ENCODE peak calls at places on chromosomes 3 and 15, in four cellular contexts. One of them, this sample, is unnamed. For H3K9me3, the result is how much of the 10 kb centered on the place peaks cover.

GRCh38 chr15:98794754-98795153 is 146.4 kb downstream of the IGF1R start:
- DNase-seq in stomach: no peak
- DNase-seq in transverse colon: no peak
- DNase-seq in ovary: peak
- DNase-seq in this sample: no peak

GRCh38 chr3:127792664-127793292 is 29.5 kb downstream of the MGLL start:
- DNase-seq in stomach: peak
- DNase-seq in transverse colon: peak
- DNase-seq in ovary: peak
- DNase-seq in this sample: no peak

GRCh38 chr15:92430067-92430435 is 36.4 kb downstream of the ST8SIA2 start:
- DNase-seq in stomach: no peak
- DNase-seq in transverse colon: no peak
- DNase-seq in ovary: no peak
- DNase-seq in this sample: no peak

GRCh38 chr15:80242132-80242769 is 9.8 kb downstream of the CTXND1 start:
- DNase-seq in stomach: no peak
- DNase-seq in transverse colon: peak
- DNase-seq in ovary: no peak
- DNase-seq in this sample: peak

GRCh38 chr15:88627463-88627862 is 6.3 kb downstream of the AEN start:
- DNase-seq in stomach: no peak
- DNase-seq in transverse colon: peak
- DNase-seq in ovary: no peak
- DNase-seq in this sample: no peak

GRCh38 chr3:23256741-23257435 is 53.8 kb downstream of the UBE2E2 start:
- DNase-seq in stomach: no peak
- DNase-seq in transverse colon: no peak
- DNase-seq in ovary: no peak
- DNase-seq in this sample: no peak

GRCh38 chr15:93235926-93236781 is 147.1 kb upstream of the RGMA start:
- DNase-seq in stomach: peak
- DNase-seq in transverse colon: peak
- DNase-seq in ovary: no peak
- DNase-seq in this sample: peak

GRCh38 chr3:134039161-134039862 is 9.6 kb upstream of the SLCO2A1 start:
- DNase-seq in stomach: peak
- DNase-seq in transverse colon: peak
- DNase-seq in ovary: no peak
- DNase-seq in this sample: peak

GRCh38 chr3:64318001-64318400 is 92.7 kb upstream of the PRICKLE2 start:
- DNase-seq in stomach: no peak
- DNase-seq in transverse colon: no peak
- DNase-seq in ovary: no peak
- DNase-seq in this sample: peak

GRCh38 chr15:94105760-94106159 is 125.6 kb upstream of the MCTP2 start:
- DNase-seq in stomach: no peak
- DNase-seq in transverse colon: no peak
- DNase-seq in ovary: no peak
- DNase-seq in this sample: peak

GRCh38 chr15:85533949-85534543 is 153.6 kb downstream of the AKAP13 start:
- DNase-seq in stomach: no peak
- DNase-seq in transverse colon: peak
- DNase-seq in ovary: no peak
- DNase-seq in this sample: no peak

GRCh38 chr15:68373028-68373427 is 58.9 kb downstream of the ITGA11 start:
- DNase-seq in stomach: no peak
- DNase-seq in transverse colon: no peak
- DNase-seq in ovary: no peak
- DNase-seq in this sample: no peak

GRCh38 chr3:187044871-187045552 is 94.3 kb downstream of the RPL39L start:
- DNase-seq in stomach: peak
- DNase-seq in transverse colon: peak
- DNase-seq in ovary: no peak
- DNase-seq in this sample: no peak

GRCh38 chr3:124453221-124453620 is 277.0 kb upstream of the UMPS start:
- DNase-seq in stomach: no peak
- DNase-seq in transverse colon: no peak
- DNase-seq in ovary: no peak
- DNase-seq in this sample: no peak

GRCh38 chr15:23548071-23548470 is 17.4 kb upstream of the MKRN3 start:
- DNase-seq in stomach: no peak
- DNase-seq in transverse colon: no peak
- DNase-seq in ovary: no peak
- DNase-seq in this sample: no peak

GRCh38 chr15:81506936-81507335 is 132.9 kb upstream of the TMC3 start:
- DNase-seq in stomach: no peak
- DNase-seq in transverse colon: no peak
- DNase-seq in ovary: no peak
- DNase-seq in this sample: no peak

GRCh38 chr3:159170436-159171003 is 368.7 kb downstream of the MFSD1 start:
- DNase-seq in stomach: no peak
- DNase-seq in transverse colon: no peak
- DNase-seq in ovary: no peak
- DNase-seq in this sample: no peak

GRCh38 chr15:93880358-93880757 is 351.0 kb upstream of the MCTP2 start:
- DNase-seq in stomach: no peak
- DNase-seq in transverse colon: no peak
- DNase-seq in ovary: no peak
- DNase-seq in this sample: no peak

GRCh38 chr3:127182848-127183714 is 9.8 kb upstream of the PRR23E start:
- DNase-seq in stomach: no peak
- DNase-seq in transverse colon: no peak
- DNase-seq in ovary: no peak
- DNase-seq in this sample: no peak

GRCh38 chr3:151003024-151003771 is 30.7 kb upstream of the CLRN1 start:
- DNase-seq in stomach: no peak
- DNase-seq in transverse colon: no peak
- DNase-seq in ovary: no peak
- DNase-seq in this sample: peak

GRCh38 chr3:17478673-17479072 is 263.8 kb downstream of the TBC1D5 start:
- DNase-seq in stomach: no peak
- DNase-seq in transverse colon: no peak
- DNase-seq in ovary: no peak
- DNase-seq in this sample: no peak

GRCh38 chr3:16300282-16300681 is 35.3 kb downstream of the OXNAD1 start:
- DNase-seq in stomach: no peak
- DNase-seq in transverse colon: no peak
- DNase-seq in ovary: no peak
- DNase-seq in this sample: no peak

GRCh38 chr3:99242271-99242670 is 340.8 kb upstream of the DCBLD2 start:
- DNase-seq in stomach: no peak
- DNase-seq in transverse colon: no peak
- DNase-seq in ovary: no peak
- DNase-seq in this sample: no peak

GRCh38 chr3:99248130-99248529 is 346.6 kb upstream of the DCBLD2 start:
- DNase-seq in stomach: no peak
- DNase-seq in transverse colon: no peak
- DNase-seq in ovary: no peak
- DNase-seq in this sample: no peak

GRCh38 chr3:99249627-99250026 is 348.1 kb upstream of the DCBLD2 start:
- DNase-seq in stomach: no peak
- DNase-seq in transverse colon: no peak
- DNase-seq in ovary: no peak
- DNase-seq in this sample: no peak

GRCh38 chr3:99248913-99249312 is 347.4 kb upstream of the DCBLD2 start:
- DNase-seq in stomach: no peak
- DNase-seq in transverse colon: no peak
- DNase-seq in ovary: no peak
- DNase-seq in this sample: no peak

GRCh38 chr3:99246010-99246654 is 344.6 kb upstream of the DCBLD2 start:
- DNase-seq in stomach: no peak
- DNase-seq in transverse colon: no peak
- DNase-seq in ovary: no peak
- DNase-seq in this sample: no peak
- TF ChIP-seq EP300 in stomach: no peak
- TF ChIP-seq EP300 in transverse colon: no peak
- TF ChIP-seq EP300 in ovary: no peak
- TF ChIP-seq EP300 in this sample: no peak

GRCh38 chr15:22265056-22265945 is 185.0 kb downstream of the OR4M2 start:
- DNase-seq in stomach: no peak
- DNase-seq in transverse colon: no peak
- DNase-seq in ovary: no peak
- DNase-seq in this sample: no peak

GRCh38 chr15:22262613-22263020 is 182.3 kb downstream of the OR4M2 start:
- DNase-seq in stomach: no peak
- DNase-seq in transverse colon: peak
- DNase-seq in ovary: no peak
- DNase-seq in this sample: no peak

GRCh38 chr15:22263738-22264137 is 183.4 kb downstream of the OR4M2 start:
- DNase-seq in stomach: no peak
- DNase-seq in transverse colon: no peak
- DNase-seq in ovary: no peak
- DNase-seq in this sample: no peak

GRCh38 chr15:22265961-22266360 is 185.6 kb downstream of the OR4M2 start:
- DNase-seq in stomach: no peak
- DNase-seq in transverse colon: no peak
- DNase-seq in ovary: no peak
- DNase-seq in this sample: no peak

GRCh38 chr15:22267761-22268160 is 187.4 kb downstream of the OR4M2 start:
- DNase-seq in stomach: no peak
- DNase-seq in transverse colon: no peak
- DNase-seq in ovary: no peak
- DNase-seq in this sample: no peak
- H3K9me3 ChIP-seq in stomach: under half
- H3K9me3 ChIP-seq in transverse colon: under half
- H3K9me3 ChIP-seq in ovary: under half
- H3K9me3 ChIP-seq in this sample: under half

DNA sequence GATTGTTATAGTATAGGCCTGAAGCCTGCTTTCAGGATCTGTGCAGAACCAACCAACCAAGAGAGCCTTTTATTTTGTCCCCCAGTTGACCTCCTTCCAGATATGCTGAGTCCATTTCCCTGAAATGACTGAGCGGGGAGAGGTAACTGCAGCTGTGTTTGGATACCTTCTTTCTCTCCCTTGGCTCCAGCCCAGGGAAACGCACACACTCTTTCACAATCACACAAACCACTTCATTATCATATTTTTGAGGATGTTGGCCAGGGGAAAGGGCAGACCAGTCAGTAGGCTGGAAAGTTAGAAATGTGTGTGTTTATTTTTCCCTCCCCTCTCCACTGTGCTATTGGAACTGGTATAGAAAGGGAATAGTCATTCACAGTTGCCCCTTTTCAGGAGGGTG is 417.7 kb upstream of the TBL1XR1 start:
- DNase-seq in stomach: peak
- DNase-seq in transverse colon: peak
- DNase-seq in ovary: peak
- DNase-seq in this sample: peak
- TF ChIP-seq EP300 in stomach: no peak
- TF ChIP-seq EP300 in transverse colon: no peak
- TF ChIP-seq EP300 in ovary: no peak
- TF ChIP-seq EP300 in this sample: no peak

GRCh38 chr3:51669241-51670052 is 1.6 kb upstream of the TEX264 start:
- DNase-seq in stomach: peak
- DNase-seq in transverse colon: peak
- DNase-seq in ovary: peak
- DNase-seq in this sample: peak
- H3K9me3 ChIP-seq in stomach: under half
- H3K9me3 ChIP-seq in transverse colon: under half
- H3K9me3 ChIP-seq in ovary: under half
- H3K9me3 ChIP-seq in this sample: under half

GRCh38 chr3:195512798-195513345 is 30.3 kb downstream of the PPP1R2 start:
- DNase-seq in stomach: no peak
- DNase-seq in transverse colon: no peak
- DNase-seq in ovary: no peak
- DNase-seq in this sample: no peak
- TF ChIP-seq EP300 in stomach: no peak
- TF ChIP-seq EP300 in transverse colon: no peak
- TF ChIP-seq EP300 in ovary: no peak
- TF ChIP-seq EP300 in this sample: no peak

DNA sequence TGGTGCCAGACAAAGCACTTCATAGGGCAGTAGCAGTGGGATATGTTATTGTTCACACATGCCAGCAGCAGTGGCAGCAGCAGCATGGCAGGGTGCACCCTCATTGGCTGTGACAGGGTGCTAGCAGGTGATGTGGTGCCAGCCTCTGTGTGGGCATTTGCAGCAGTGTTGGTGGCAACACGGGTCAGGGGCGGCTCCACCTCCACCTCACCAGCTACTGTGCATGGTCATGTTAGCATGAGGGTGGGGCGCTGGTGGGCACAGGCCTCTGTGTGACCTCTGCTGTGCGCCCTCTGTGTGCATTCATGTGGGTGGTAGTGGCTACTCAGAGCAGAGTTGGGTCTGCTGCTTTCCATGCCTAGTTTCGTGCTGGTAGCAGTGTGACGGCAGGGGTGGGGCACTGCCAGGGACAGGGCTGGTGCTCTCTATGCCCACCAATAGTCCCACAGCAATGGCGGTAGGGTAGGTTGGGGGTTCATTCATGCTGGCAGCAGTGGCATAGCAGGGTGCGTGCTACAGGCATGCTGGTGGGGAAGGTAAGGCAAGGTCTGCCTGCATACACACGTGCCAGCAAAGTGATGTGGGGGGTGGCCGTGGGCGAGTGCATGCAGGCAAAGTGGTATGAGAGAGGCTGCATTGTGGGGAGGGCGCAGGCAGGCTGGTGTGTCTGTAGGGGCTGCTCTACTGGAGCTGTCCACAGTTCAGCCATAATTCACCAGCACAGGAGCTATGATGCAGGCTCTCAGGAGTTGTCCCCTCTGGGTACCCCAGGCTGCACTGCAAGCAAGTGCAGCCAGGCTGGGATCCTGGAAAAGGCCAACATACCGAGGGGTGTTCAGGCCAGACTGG is 402.7 kb downstream of the GRM7 start:
- DNase-seq in stomach: no peak
- DNase-seq in transverse colon: no peak
- DNase-seq in ovary: no peak
- DNase-seq in this sample: no peak
- H3K9me3 ChIP-seq in stomach: under half
- H3K9me3 ChIP-seq in transverse colon: under half
- H3K9me3 ChIP-seq in ovary: under half
- H3K9me3 ChIP-seq in this sample: under half

DNA sequence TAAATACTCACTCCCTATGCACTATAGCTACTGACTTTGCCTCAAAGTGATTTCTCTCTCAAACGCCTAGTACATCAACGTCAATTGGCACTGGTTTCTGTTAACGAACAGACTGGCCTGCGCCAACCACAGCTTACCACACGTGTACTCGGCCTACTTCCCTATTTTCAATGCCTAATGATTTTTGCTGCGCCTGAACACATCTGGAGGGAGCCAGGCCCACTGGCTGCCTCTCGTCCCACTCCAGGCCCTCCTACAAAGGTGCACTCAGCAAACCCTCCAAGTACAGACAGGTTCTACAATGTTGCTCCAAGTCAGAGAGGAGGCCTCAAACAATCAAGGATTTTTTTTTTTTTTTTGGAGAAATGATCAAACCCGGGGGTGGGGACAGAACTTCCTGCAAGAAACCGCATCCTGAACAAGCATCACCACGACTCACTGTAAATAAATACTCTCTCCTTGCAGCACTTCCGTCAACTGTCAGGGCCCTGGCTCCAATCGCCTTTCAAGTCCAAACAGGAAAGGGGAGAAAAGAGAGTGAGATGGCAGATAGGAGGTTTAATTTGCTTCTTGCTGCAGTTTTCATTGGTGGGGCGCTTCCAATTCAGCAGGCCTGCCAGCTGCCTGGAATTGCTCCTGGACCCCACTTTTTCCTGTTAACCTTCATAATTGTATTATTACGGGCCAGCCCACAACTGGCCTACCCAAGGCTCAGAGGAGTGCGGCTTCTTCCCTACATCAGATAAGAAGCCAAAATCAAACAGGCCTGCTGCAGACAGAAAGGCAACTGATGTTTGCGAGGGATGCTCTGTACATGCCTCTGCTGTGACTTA is 139.3 kb downstream of the FOXP1 start:
- DNase-seq in stomach: peak
- DNase-seq in transverse colon: peak
- DNase-seq in ovary: no peak
- DNase-seq in this sample: no peak
- TF ChIP-seq EP300 in stomach: no peak
- TF ChIP-seq EP300 in transverse colon: no peak
- TF ChIP-seq EP300 in ovary: no peak
- TF ChIP-seq EP300 in this sample: no peak

This sample was measured in esophagus muscularis mucosa.